ENCODE peak calls at places on chromosome 10, in four cellular contexts. One of them, this sample, is unnamed.

GRCh38 chr10:103859161-103860141 is 4.1 kb upstream of the SH3PXD2A start:
- DNase-seq in K562: peak; percentile 49
- DNase-seq in HepG2: peak; percentile 72
- DNase-seq in NB4: peak; percentile 83
- DNase-seq in this sample: peak; percentile 68

GRCh38 chr10:77289790-77290189 is 347.8 kb downstream of the KCNMA1 start:
- DNase-seq in K562: no peak
- DNase-seq in HepG2: no peak
- DNase-seq in NB4: no peak
- DNase-seq in this sample: no peak

GRCh38 chr10:60573342-60573741 is 183.7 kb upstream of the ANK3 start:
- DNase-seq in K562: no peak
- DNase-seq in HepG2: no peak
- DNase-seq in NB4: no peak
- DNase-seq in this sample: no peak

GRCh38 chr10:86795353-86795752 is 38.9 kb downstream of the BMPR1A start:
- DNase-seq in K562: peak; percentile 49
- DNase-seq in HepG2: peak; percentile 12
- DNase-seq in NB4: no peak
- DNase-seq in this sample: peak; percentile 38

GRCh38 chr10:45418859-45419672 is 45.0 kb downstream of the ALOX5 start:
- DNase-seq in K562: no peak
- DNase-seq in HepG2: peak; percentile 16
- DNase-seq in NB4: peak; percentile 77
- DNase-seq in this sample: no peak

GRCh38 chr10:132656283-132657126 is 118.9 kb downstream of the INPP5A start:
- DNase-seq in K562: no peak
- DNase-seq in HepG2: no peak
- DNase-seq in NB4: no peak
- DNase-seq in this sample: no peak

GRCh38 chr10:48439581-48440041 is 133.1 kb downstream of the MAPK8 start:
- DNase-seq in K562: peak; percentile 6
- DNase-seq in HepG2: peak; percentile 65
- DNase-seq in NB4: no peak
- DNase-seq in this sample: no peak

GRCh38 chr10:100876575-100877158 is 36.1 kb upstream of the SLF2 start:
- DNase-seq in K562: no peak
- DNase-seq in HepG2: no peak
- DNase-seq in NB4: no peak
- DNase-seq in this sample: no peak

GRCh38 chr10:129057856-129058663 is 409.0 kb upstream of the MGMT start:
- DNase-seq in K562: no peak
- DNase-seq in HepG2: no peak
- DNase-seq in NB4: peak; percentile 32
- DNase-seq in this sample: no peak

GRCh38 chr10:95605163-95605562 is 44.0 kb upstream of the SORBS1 start:
- DNase-seq in K562: no peak
- DNase-seq in HepG2: no peak
- DNase-seq in NB4: no peak
- DNase-seq in this sample: no peak

GRCh38 chr10:25725917-25726716 is 207.9 kb upstream of the MYO3A start:
- DNase-seq in K562: peak; percentile 36
- DNase-seq in HepG2: peak; percentile 47
- DNase-seq in NB4: peak; percentile 46
- DNase-seq in this sample: peak; percentile 47

GRCh38 chr10:124590216-124591122 is 128.8 kb downstream of the LHPP start:
- DNase-seq in K562: no peak
- DNase-seq in HepG2: no peak
- DNase-seq in NB4: no peak
- DNase-seq in this sample: no peak

GRCh38 chr10:14146501-14146900 is 184.2 kb downstream of the FRMD4A start:
- DNase-seq in K562: no peak
- DNase-seq in HepG2: no peak
- DNase-seq in NB4: no peak
- DNase-seq in this sample: no peak

GRCh38 chr10:54660397-54660796 is 140.6 kb downstream of the PCDH15 start:
- DNase-seq in K562: no peak
- DNase-seq in HepG2: no peak
- DNase-seq in NB4: no peak
- DNase-seq in this sample: no peak

GRCh38 chr10:70931168-70931805 is 42.9 kb upstream of the PCBD1 start:
- DNase-seq in K562: no peak
- DNase-seq in HepG2: no peak
- DNase-seq in NB4: no peak
- DNase-seq in this sample: no peak

GRCh38 chr10:85612378-85612775 is 754.2 kb downstream of the GRID1 start:
- DNase-seq in K562: no peak
- DNase-seq in HepG2: no peak
- DNase-seq in NB4: peak; percentile 63
- DNase-seq in this sample: no peak

GRCh38 chr10:58023341-58024073 is 244.2 kb downstream of the IPMK start:
- DNase-seq in K562: no peak
- DNase-seq in HepG2: peak; percentile 31
- DNase-seq in NB4: no peak
- DNase-seq in this sample: peak; percentile 83

GRCh38 chr10:46091834-46092522 is 45.9 kb upstream of the MSMB start:
- DNase-seq in K562: no peak
- DNase-seq in HepG2: no peak
- DNase-seq in NB4: peak; percentile 30
- DNase-seq in this sample: no peak

GRCh38 chr10:72291019-72291532 is 17.4 kb downstream of the DDIT4 start:
- DNase-seq in K562: peak; percentile 87
- DNase-seq in HepG2: no peak
- DNase-seq in NB4: peak; percentile 88
- DNase-seq in this sample: no peak

GRCh38 chr10:63547628-63548356 is 26.6 kb downstream of the REEP3 start:
- DNase-seq in K562: peak; percentile 23
- DNase-seq in HepG2: no peak
- DNase-seq in NB4: no peak
- DNase-seq in this sample: no peak

GRCh38 chr10:21496285-21497176 is 29.0 kb downstream of the SKIDA1 start:
- DNase-seq in K562: peak; percentile 68
- DNase-seq in HepG2: peak; percentile 54
- DNase-seq in NB4: peak; percentile 71
- DNase-seq in this sample: peak; percentile 58

GRCh38 chr10:22625511-22626288 is 88.7 kb downstream of the PIP4K2A start:
- DNase-seq in K562: no peak
- DNase-seq in HepG2: peak; percentile 21
- DNase-seq in NB4: no peak
- DNase-seq in this sample: no peak

GRCh38 chr10:100528123-100528884 is 1.4 kb downstream of the NDUFB8 start:
- DNase-seq in K562: no peak
- DNase-seq in HepG2: no peak
- DNase-seq in NB4: no peak
- DNase-seq in this sample: no peak

GRCh38 chr10:122152544-122152943 is 118.6 kb upstream of the BTBD16 start:
- DNase-seq in K562: no peak
- DNase-seq in HepG2: no peak
- DNase-seq in NB4: no peak
- DNase-seq in this sample: no peak

GRCh38 chr10:774223-774622 is 84.8 kb upstream of the DIP2C start:
- DNase-seq in K562: no peak
- DNase-seq in HepG2: no peak
- DNase-seq in NB4: no peak
- DNase-seq in this sample: no peak

GRCh38 chr10:60099998-60100747 is 193.8 kb upstream of the CCDC6 start:
- DNase-seq in K562: peak; percentile 53
- DNase-seq in HepG2: peak; percentile 39
- DNase-seq in NB4: peak; percentile 57
- DNase-seq in this sample: peak; percentile 64

GRCh38 chr10:9814285-9814866 is 1203.3 kb upstream of the CELF2 start:
- DNase-seq in K562: no peak
- DNase-seq in HepG2: no peak
- DNase-seq in NB4: no peak
- DNase-seq in this sample: no peak

GRCh38 chr10:17427201-17427600 is 27.2 kb downstream of the ST8SIA6 start:
- DNase-seq in K562: no peak
- DNase-seq in HepG2: no peak
- DNase-seq in NB4: no peak
- DNase-seq in this sample: no peak

GRCh38 chr10:61153766-61154165 is 209.8 kb upstream of the RHOBTB1 start:
- DNase-seq in K562: no peak
- DNase-seq in HepG2: no peak
- DNase-seq in NB4: no peak
- DNase-seq in this sample: no peak

GRCh38 chr10:33335800-33336605 is 1.5 kb upstream of the NRP1 start:
- DNase-seq in K562: no peak
- DNase-seq in HepG2: no peak
- DNase-seq in NB4: peak; percentile 1
- DNase-seq in this sample: peak; percentile 78

GRCh38 chr10:20156511-20156910 is 340.3 kb downstream of the PLXDC2 start:
- DNase-seq in K562: no peak
- DNase-seq in HepG2: no peak
- DNase-seq in NB4: no peak
- DNase-seq in this sample: no peak

DNA sequence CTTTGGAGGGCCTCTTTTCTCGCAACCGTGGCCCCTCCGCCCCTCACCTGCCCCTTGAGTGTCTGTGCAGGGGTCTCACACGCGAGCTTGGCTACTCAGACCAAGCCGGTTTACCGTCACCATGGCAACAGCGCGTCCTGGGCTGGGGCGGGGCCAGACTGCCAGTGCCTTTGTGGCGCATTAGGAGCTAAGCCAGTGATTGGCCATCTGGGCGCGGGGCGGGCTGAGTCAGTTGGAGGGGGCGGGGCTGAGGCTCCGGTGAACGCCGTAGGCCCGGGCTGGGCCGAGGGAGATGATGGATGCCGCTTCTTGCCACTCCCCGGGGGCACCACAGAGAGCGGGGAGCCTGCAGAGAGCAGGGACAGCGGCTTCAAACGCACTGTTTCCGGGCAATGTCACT is 48.7 kb upstream of the FXYD4 start:
- DNase-seq in K562: peak; percentile 91
- DNase-seq in HepG2: no peak
- DNase-seq in NB4: no peak
- DNase-seq in this sample: peak; percentile 83
- TF ChIP-seq MAX in K562: no peak
- TF ChIP-seq MAX in HepG2: no peak
- TF ChIP-seq MAX in NB4: no peak
- TF ChIP-seq MAX in this sample: no peak

GRCh38 chr10:5435328-5435727 is 23.0 kb downstream of the NET1 start:
- DNase-seq in K562: no peak
- DNase-seq in HepG2: no peak
- DNase-seq in NB4: no peak
- DNase-seq in this sample: no peak

GRCh38 chr10:5433182-5433581 is 20.8 kb downstream of the NET1 start:
- DNase-seq in K562: no peak
- DNase-seq in HepG2: no peak
- DNase-seq in NB4: no peak
- DNase-seq in this sample: no peak

DNA sequence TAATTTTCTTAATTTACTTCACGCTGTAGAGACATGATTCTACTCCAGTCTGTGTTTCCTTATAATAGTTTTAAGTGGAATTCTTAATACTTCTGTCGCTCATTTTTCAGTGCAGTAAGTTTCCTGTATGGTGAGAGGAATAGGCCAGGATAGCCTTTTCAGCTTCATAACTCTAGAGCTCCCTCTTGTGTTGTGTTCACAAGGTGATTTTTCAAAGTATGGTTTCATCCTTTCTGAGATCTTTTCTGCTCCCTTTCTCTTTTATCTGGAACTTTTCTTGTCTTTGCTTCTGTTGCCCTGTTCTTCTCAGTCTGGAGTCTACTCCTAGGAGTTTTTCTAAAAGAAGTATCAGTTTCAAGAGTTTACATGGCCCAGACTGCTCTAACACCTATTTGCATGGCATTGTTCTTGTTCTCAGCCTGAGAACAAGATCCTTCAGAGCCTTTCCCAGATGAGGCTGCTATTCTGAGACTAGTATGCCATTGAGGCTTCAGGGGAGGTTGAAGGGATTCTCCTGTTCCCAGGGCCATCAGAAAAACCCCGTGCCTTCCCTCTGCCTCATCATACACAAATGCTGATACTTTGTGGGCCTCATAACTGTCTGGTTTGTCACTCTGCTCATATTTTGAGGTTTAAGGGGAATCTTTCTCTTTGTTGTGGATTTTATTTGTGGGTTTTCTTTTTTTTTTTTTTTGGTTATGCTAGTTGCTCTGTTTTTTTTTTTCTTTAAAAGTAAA is 21.8 kb downstream of the NET1 start:
- DNase-seq in K562: peak; percentile 37
- DNase-seq in HepG2: peak; percentile 41
- DNase-seq in NB4: peak; percentile 38
- DNase-seq in this sample: peak; percentile 73
- TF ChIP-seq MYC in K562: no peak
- TF ChIP-seq MYC in HepG2: no peak
- TF ChIP-seq MYC in NB4: no peak
- TF ChIP-seq MYC in this sample: no peak

DNA sequence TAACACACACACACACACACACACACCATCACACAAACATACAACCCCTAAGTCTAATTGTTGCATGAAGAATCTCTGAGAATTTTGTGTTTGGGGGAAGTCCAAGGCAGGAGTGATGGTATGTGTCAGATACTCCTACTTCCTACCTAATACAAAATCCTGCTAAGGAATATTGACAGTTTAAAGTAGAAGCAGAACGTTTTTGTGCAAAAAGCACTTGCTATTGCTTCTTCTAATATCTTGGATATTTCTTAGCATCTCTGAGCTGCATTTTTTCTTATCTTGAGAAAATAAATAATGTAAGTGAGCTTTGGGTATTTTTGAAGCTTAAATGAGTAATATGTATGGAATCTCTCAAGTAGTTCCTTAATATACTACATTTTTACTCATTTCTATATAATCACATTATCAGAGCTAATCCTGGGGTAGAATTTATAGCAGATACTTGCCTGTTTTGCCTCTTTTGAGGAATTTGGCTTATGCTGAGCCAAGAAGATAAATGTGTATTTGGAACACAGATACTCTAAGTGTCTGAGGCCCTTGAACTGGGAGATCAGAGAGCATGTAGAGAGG is 212.3 kb downstream of the DKK1 start:
- DNase-seq in K562: no peak
- DNase-seq in HepG2: no peak
- DNase-seq in NB4: no peak
- DNase-seq in this sample: no peak
- TF ChIP-seq MAX in K562: no peak
- TF ChIP-seq MAX in HepG2: no peak
- TF ChIP-seq MAX in NB4: no peak
- TF ChIP-seq MAX in this sample: no peak

GRCh38 chr10:2658780-2659179 is 408.6 kb upstream of the PFKP start:
- DNase-seq in K562: no peak
- DNase-seq in HepG2: no peak
- DNase-seq in NB4: no peak
- DNase-seq in this sample: no peak

GRCh38 chr10:2665772-2666171 is 401.6 kb upstream of the PFKP start:
- DNase-seq in K562: no peak
- DNase-seq in HepG2: no peak
- DNase-seq in NB4: no peak
- DNase-seq in this sample: no peak

DNA sequence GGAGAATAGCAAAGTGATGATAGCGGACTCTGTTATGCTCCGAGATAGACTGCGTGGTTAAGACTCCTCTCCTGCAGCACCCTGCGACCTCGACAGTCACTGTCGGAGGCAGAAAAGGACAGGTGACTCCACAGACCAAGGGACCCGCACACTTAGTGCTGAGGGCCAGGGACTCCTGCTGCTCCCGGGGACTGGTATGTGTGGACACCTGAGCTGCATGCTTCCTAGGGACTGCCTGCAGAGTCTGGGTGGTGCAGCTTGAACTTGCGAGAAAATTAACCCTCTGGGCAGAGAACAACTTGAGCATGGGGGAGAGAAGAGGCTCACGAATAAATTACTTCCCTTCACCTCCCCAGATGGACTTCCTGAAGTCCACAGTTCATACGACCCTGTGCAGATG is 407.0 kb upstream of the PFKP start:
- DNase-seq in K562: no peak
- DNase-seq in HepG2: no peak
- DNase-seq in NB4: no peak
- DNase-seq in this sample: no peak
- TF ChIP-seq MYC in K562: no peak
- TF ChIP-seq MYC in HepG2: no peak
- TF ChIP-seq MYC in NB4: no peak
- TF ChIP-seq MYC in this sample: no peak

This sample was measured in A549.